ENCODE peak calls at places on chromosomes 3 and 15, in four cellular contexts. One of them, this sample, is unnamed.

GRCh38 chr3:81419196-81419595 is 342.2 kb downstream of the GBE1 start:
- DNase-seq in hypothalamus: no peak
- DNase-seq in D341Med: no peak
- DNase-seq in heart left ventricle: no peak
- DNase-seq in this sample: no peak

GRCh38 chr3:120602682-120603081 is 6.5 kb downstream of the NDUFB4 start:
- DNase-seq in hypothalamus: no peak
- DNase-seq in heart left ventricle: no peak
- DNase-seq in D341Med: no peak
- DNase-seq in this sample: no peak

GRCh38 chr3:132348531-132348930 is 31.3 kb downstream of the ACP3 start:
- DNase-seq in heart left ventricle: no peak
- DNase-seq in hypothalamus: no peak
- DNase-seq in D341Med: no peak
- DNase-seq in this sample: no peak

GRCh38 chr3:31533169-31533870 is 595 bp downstream of the STT3B start:
- DNase-seq in hypothalamus: peak
- DNase-seq in heart left ventricle: peak
- DNase-seq in D341Med: peak
- DNase-seq in this sample: peak

GRCh38 chr15:101647251-101647650 is 4.9 kb downstream of the TM2D3 start:
- DNase-seq in heart left ventricle: no peak
- DNase-seq in hypothalamus: no peak
- DNase-seq in D341Med: peak
- DNase-seq in this sample: peak

GRCh38 chr3:23763040-23763477 is 42.7 kb upstream of the UBE2E1 start:
- DNase-seq in heart left ventricle: peak
- DNase-seq in D341Med: no peak
- DNase-seq in hypothalamus: peak
- DNase-seq in this sample: no peak

GRCh38 chr3:197472151-197472550 is 83.6 kb downstream of the BDH1 start:
- DNase-seq in heart left ventricle: no peak
- DNase-seq in hypothalamus: no peak
- DNase-seq in D341Med: no peak
- DNase-seq in this sample: no peak

GRCh38 chr15:25176616-25176923 is 221.8 kb downstream of the SNRPN start:
- DNase-seq in hypothalamus: no peak
- DNase-seq in D341Med: peak
- DNase-seq in heart left ventricle: peak
- DNase-seq in this sample: no peak

GRCh38 chr3:76789262-76789661 is 250.6 kb upstream of the ROBO2 start:
- DNase-seq in D341Med: no peak
- DNase-seq in heart left ventricle: no peak
- DNase-seq in hypothalamus: no peak
- DNase-seq in this sample: no peak

GRCh38 chr3:116188231-116188785 is 257.0 kb downstream of the LSAMP start:
- DNase-seq in heart left ventricle: no peak
- DNase-seq in D341Med: no peak
- DNase-seq in hypothalamus: no peak
- DNase-seq in this sample: no peak

GRCh38 chr15:46682969-46683791 is 1034.1 kb upstream of the SEMA6D start:
- DNase-seq in hypothalamus: no peak
- DNase-seq in D341Med: no peak
- DNase-seq in heart left ventricle: no peak
- DNase-seq in this sample: no peak

GRCh38 chr3:62604301-62604700 is 231.0 kb upstream of the FEZF2 start:
- DNase-seq in hypothalamus: no peak
- DNase-seq in D341Med: no peak
- DNase-seq in heart left ventricle: no peak
- DNase-seq in this sample: no peak

GRCh38 chr3:64047806-64048205 is 24.5 kb upstream of the PSMD6 start:
- DNase-seq in heart left ventricle: no peak
- DNase-seq in D341Med: no peak
- DNase-seq in hypothalamus: no peak
- DNase-seq in this sample: no peak

GRCh38 chr3:169914321-169914720 is 2.9 kb downstream of the SAMD7 start:
- DNase-seq in D341Med: no peak
- DNase-seq in heart left ventricle: no peak
- DNase-seq in hypothalamus: no peak
- DNase-seq in this sample: peak

GRCh38 chr3:125633767-125634166 is 38.5 kb upstream of the OSBPL11 start:
- DNase-seq in D341Med: no peak
- DNase-seq in heart left ventricle: no peak
- DNase-seq in hypothalamus: no peak
- DNase-seq in this sample: no peak

GRCh38 chr15:74038707-74039655 is 43.4 kb downstream of the GOLGA6A start:
- DNase-seq in heart left ventricle: no peak
- DNase-seq in D341Med: peak
- DNase-seq in hypothalamus: no peak
- DNase-seq in this sample: no peak

GRCh38 chr3:157166115-157166514 is 6.2 kb upstream of the CCNL1 start:
- DNase-seq in hypothalamus: no peak
- DNase-seq in heart left ventricle: no peak
- DNase-seq in D341Med: no peak
- DNase-seq in this sample: no peak

GRCh38 chr3:52046186-52046913 is 10.0 kb downstream of the DUSP7 start:
- DNase-seq in heart left ventricle: no peak
- DNase-seq in hypothalamus: peak
- DNase-seq in D341Med: peak
- DNase-seq in this sample: peak

This sample was measured in adrenal gland.